ENCODE peak calls at places on chromosomes 3 and 15, in four cellular contexts. L, R, E and H are unnamed samples.

GRCh38 chr3:100740207-100740606 is 30.9 kb downstream of the TFG start:
- DNase-seq in R (no peak), L (no peak), E (no peak), H (peak)

GRCh38 chr15:100771745-100772144 is 107.9 kb upstream of the ALDH1A3 start:
- DNase-seq in L (no peak), R (no peak), E (no peak), H (no peak)

GRCh38 chr3:196246612-196247308 is 30.4 kb downstream of the SLC51A start:
- DNase-seq in L (no peak), R (no peak), E (no peak), H (no peak)

GRCh38 chr3:53643757-53644156 is 149.3 kb downstream of the CACNA1D start:
- DNase-seq in L (no peak), E (no peak), R (no peak), H (no peak)

GRCh38 chr3:125684199-125684598 is 88.9 kb upstream of the OSBPL11 start:
- DNase-seq in E (peak), L (peak), R (no peak), H (peak)

GRCh38 chr15:95291878-95292472 is 1038.5 kb upstream of the NR2F2 start:
- DNase-seq in L (no peak), E (peak), R (no peak), H (peak)

GRCh38 chr15:42069025-42069424 is 25.3 kb downstream of the PLA2G4D start:
- DNase-seq in L (no peak), R (no peak), E (no peak), H (no peak)

GRCh38 chr15:29337156-29337959 is 67.7 kb upstream of the NSMCE3 start:
- DNase-seq in R (no peak), L (no peak), E (no peak), H (no peak)

GRCh38 chr3:147372525-147373027 is 33.8 kb downstream of the ZIC4 start:
- DNase-seq in R (no peak), L (peak), E (no peak), H (no peak)

GRCh38 chr3:126313166-126313565 is 44.0 kb downstream of the KLF15 start:
- DNase-seq in L (no peak), E (no peak), R (no peak), H (no peak)

GRCh38 chr3:24128195-24129005 is 183.3 kb downstream of the NR1D2 start:
- DNase-seq in R (no peak), L (no peak), E (no peak), H (no peak)

GRCh38 chr15:39134282-39134681 is 446.6 kb upstream of the THBS1 start:
- DNase-seq in R (no peak), E (no peak), L (no peak), H (no peak)

GRCh38 chr15:39131605-39132004 is 449.3 kb upstream of the THBS1 start:
- DNase-seq in L (no peak), R (no peak), E (no peak), H (no peak)

GRCh38 chr15:39130556-39131379 is 450.1 kb upstream of the THBS1 start:
- DNase-seq in L (no peak), R (no peak), E (no peak), H (no peak)

GRCh38 chr15:39132071-39132470 is 448.8 kb upstream of the THBS1 start:
- DNase-seq in L (no peak), R (no peak), E (no peak), H (no peak)

GRCh38 chr15:39133201-39133600 is 447.7 kb upstream of the THBS1 start:
- DNase-seq in R (no peak), L (no peak), E (no peak), H (no peak)
- TF ChIP-seq SRF in R (no peak), L (no peak), E (no peak), H (no peak)

DNA sequence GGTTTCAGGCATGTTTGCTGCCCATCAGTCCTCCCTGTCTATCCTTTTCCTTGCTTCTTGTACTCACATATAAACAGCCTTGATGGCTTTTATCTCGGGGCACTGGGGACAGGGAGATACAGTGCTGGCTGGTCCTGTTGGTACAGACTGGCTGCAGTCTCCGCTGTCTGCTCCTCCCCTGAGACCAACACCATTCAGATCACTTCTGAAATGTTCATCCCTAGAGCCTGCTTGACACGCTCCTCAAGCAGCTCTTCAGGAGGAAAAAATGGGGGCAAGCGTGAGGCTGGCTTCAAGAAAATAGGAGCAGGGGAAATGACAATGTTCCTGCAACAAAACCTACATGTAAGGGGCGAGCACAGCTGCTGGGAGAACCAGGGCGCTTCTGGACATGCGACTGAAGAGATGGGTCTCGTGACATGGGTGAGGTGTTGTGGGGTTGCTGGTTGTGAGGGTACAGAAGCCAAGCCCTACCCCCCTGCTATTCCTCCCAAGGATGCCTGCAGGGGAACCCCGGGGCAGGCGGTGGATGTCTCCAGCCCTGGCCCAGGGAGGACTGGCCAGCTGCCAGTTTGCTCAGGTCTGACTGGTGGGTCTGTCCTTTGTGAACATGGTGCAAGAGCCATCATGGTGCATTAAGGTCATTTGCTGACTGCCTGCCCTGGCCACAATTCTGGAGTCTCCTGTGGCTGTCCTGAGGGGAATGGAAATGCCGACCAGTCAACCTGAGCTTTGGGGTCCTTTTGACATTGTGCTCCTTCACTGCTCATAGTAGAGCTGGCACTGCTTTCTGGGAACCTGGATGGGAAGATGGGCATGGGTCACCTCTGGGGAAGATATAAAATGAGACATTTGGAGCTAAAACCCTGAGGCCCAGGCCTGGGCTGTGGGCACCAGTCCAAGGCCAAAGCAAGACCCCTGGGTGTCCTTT is 40.1 kb downstream of the KY start:
- DNase-seq in L (no peak), R (no peak), E (no peak), H (no peak)
- TF ChIP-seq HDAC2 in L (no peak), R (no peak), E (no peak), H (no peak)

DNA sequence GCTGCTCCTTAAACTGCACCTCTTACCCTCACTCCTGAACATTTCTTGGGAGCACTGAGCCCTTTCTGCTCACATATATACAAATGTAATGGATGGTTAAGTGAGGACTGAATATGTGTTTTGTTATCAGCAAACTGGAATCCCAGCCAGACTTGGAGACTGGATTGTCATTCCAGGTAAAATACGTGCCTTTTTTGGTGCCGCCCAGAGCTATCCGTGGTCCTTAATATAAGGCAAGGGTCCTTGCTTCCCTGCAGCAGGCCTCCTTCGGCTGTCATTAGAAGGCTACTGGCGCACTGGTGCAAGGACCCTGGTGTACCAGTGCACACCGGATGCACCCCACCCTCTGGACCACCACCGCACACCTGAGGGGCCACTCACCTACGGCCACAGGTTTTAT is 1.1 kb upstream of the GABRB3 start:
- DNase-seq in L (no peak), R (no peak), E (no peak), H (no peak)
- TF ChIP-seq SRF in L (no peak), R (no peak), E (no peak), H (no peak)

DNA sequence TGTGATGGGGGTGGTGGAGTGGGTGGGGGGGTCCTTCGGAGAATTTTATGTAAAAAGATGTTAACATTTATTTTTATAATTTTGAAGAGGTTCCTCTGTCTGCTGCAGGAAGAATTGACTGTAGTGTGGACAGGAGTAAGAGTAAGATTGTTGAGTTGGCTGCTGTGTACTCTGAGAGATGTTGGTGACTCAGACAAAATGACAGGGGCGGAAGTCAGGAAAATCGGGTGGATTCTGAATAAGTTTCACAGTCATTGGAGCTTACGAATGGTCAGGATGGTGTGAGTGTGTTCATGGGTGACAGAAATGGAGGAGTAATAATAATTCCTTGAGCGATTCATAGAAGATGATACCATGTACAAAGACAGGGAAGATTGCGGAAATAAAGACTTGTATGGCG is 420.0 kb downstream of the ROBO2 start:
- DNase-seq in R (no peak), E (no peak), L (no peak), H (no peak)
- TF ChIP-seq HDAC2 in R (no peak), E (no peak), L (no peak), H (no peak)